ENCODE peak calls at places on chromosome 3, in four cellular contexts. One of them, this sample, is unnamed.

GRCh38 chr3:72661115-72661457 is 187.2 kb downstream of the SHQ1 start:
- DNase-seq in activated T-helper 2 cell treated with anti-CD3 and anti-CD28 coated beads, Interferon-gamma antibody, Interleukin-2, Interleukin-4, amounts not matched to agents 10 μg/mL and 5 μg/mL and 100 μg/mL, durations not matched to agents 14 hours and 24 hours and 36 hours: no peak
- DNase-seq in prostate gland: peak
- DNase-seq in SHP77: peak
- DNase-seq in this sample: no peak

GRCh38 chr3:43379343-43379742 is 93.0 kb downstream of the SNRK start:
- DNase-seq in activated T-helper 2 cell treated with anti-CD3 and anti-CD28 coated beads, Interferon-gamma antibody, Interleukin-2, Interleukin-4, amounts not matched to agents 10 μg/mL and 5 μg/mL and 100 μg/mL, durations not matched to agents 14 hours and 24 hours and 36 hours: no peak
- DNase-seq in prostate gland: no peak
- DNase-seq in SHP77: no peak
- DNase-seq in this sample: no peak

GRCh38 chr3:100910986-100911385 is 82.2 kb downstream of the ABI3BP start:
- DNase-seq in activated T-helper 2 cell treated with anti-CD3 and anti-CD28 coated beads, Interferon-gamma antibody, Interleukin-2, Interleukin-4, amounts not matched to agents 10 μg/mL and 5 μg/mL and 100 μg/mL, durations not matched to agents 14 hours and 24 hours and 36 hours: no peak
- DNase-seq in prostate gland: no peak
- DNase-seq in SHP77: no peak
- DNase-seq in this sample: no peak

GRCh38 chr3:12444582-12445468 is 39.5 kb upstream of the TSEN2 start:
- DNase-seq in activated T-helper 2 cell treated with anti-CD3 and anti-CD28 coated beads, Interferon-gamma antibody, Interleukin-2, Interleukin-4, amounts not matched to agents 10 μg/mL and 5 μg/mL and 100 μg/mL, durations not matched to agents 14 hours and 24 hours and 36 hours: no peak
- DNase-seq in prostate gland: no peak
- DNase-seq in SHP77: no peak
- DNase-seq in this sample: no peak

GRCh38 chr3:194255252-194256039 is 95.7 kb downstream of the CPN2 start:
- DNase-seq in activated T-helper 2 cell treated with anti-CD3 and anti-CD28 coated beads, Interferon-gamma antibody, Interleukin-2, Interleukin-4, amounts not matched to agents 10 μg/mL and 5 μg/mL and 100 μg/mL, durations not matched to agents 14 hours and 24 hours and 36 hours: peak
- DNase-seq in prostate gland: no peak
- DNase-seq in SHP77: peak
- DNase-seq in this sample: no peak

GRCh38 chr3:134928392-134928791 is 133.3 kb downstream of the EPHB1 start:
- DNase-seq in activated T-helper 2 cell treated with anti-CD3 and anti-CD28 coated beads, Interferon-gamma antibody, Interleukin-2, Interleukin-4, amounts not matched to agents 10 μg/mL and 5 μg/mL and 100 μg/mL, durations not matched to agents 14 hours and 24 hours and 36 hours: no peak
- DNase-seq in prostate gland: no peak
- DNase-seq in SHP77: no peak
- DNase-seq in this sample: no peak

GRCh38 chr3:9078561-9079240 is 115.4 kb upstream of the RAD18 start:
- DNase-seq in activated T-helper 2 cell treated with anti-CD3 and anti-CD28 coated beads, Interferon-gamma antibody, Interleukin-2, Interleukin-4, amounts not matched to agents 10 μg/mL and 5 μg/mL and 100 μg/mL, durations not matched to agents 14 hours and 24 hours and 36 hours: no peak
- DNase-seq in prostate gland: no peak
- DNase-seq in SHP77: no peak
- DNase-seq in this sample: no peak

GRCh38 chr3:75001330-75001729 is 386.9 kb upstream of the CNTN3 start:
- DNase-seq in activated T-helper 2 cell treated with anti-CD3 and anti-CD28 coated beads, Interferon-gamma antibody, Interleukin-2, Interleukin-4, amounts not matched to agents 10 μg/mL and 5 μg/mL and 100 μg/mL, durations not matched to agents 14 hours and 24 hours and 36 hours: no peak
- DNase-seq in prostate gland: no peak
- DNase-seq in SHP77: no peak
- DNase-seq in this sample: no peak

GRCh38 chr3:144229973-144230372 is 258.4 kb downstream of the DIPK2A start:
- DNase-seq in activated T-helper 2 cell treated with anti-CD3 and anti-CD28 coated beads, Interferon-gamma antibody, Interleukin-2, Interleukin-4, amounts not matched to agents 10 μg/mL and 5 μg/mL and 100 μg/mL, durations not matched to agents 14 hours and 24 hours and 36 hours: no peak
- DNase-seq in prostate gland: no peak
- DNase-seq in SHP77: no peak
- DNase-seq in this sample: no peak

GRCh38 chr3:112640864-112641751 is at the start of gene CCDC80:
- DNase-seq in activated T-helper 2 cell treated with anti-CD3 and anti-CD28 coated beads, Interferon-gamma antibody, Interleukin-2, Interleukin-4, amounts not matched to agents 10 μg/mL and 5 μg/mL and 100 μg/mL, durations not matched to agents 14 hours and 24 hours and 36 hours: no peak
- DNase-seq in prostate gland: no peak
- DNase-seq in SHP77: peak
- DNase-seq in this sample: no peak

GRCh38 chr3:145620002-145620401 is 541.0 kb downstream of the PLOD2 start:
- DNase-seq in activated T-helper 2 cell treated with anti-CD3 and anti-CD28 coated beads, Interferon-gamma antibody, Interleukin-2, Interleukin-4, amounts not matched to agents 10 μg/mL and 5 μg/mL and 100 μg/mL, durations not matched to agents 14 hours and 24 hours and 36 hours: no peak
- DNase-seq in prostate gland: no peak
- DNase-seq in SHP77: no peak
- DNase-seq in this sample: no peak

GRCh38 chr3:16239776-16240175 is 25.0 kb downstream of the DPH3 start:
- DNase-seq in activated T-helper 2 cell treated with anti-CD3 and anti-CD28 coated beads, Interferon-gamma antibody, Interleukin-2, Interleukin-4, amounts not matched to agents 10 μg/mL and 5 μg/mL and 100 μg/mL, durations not matched to agents 14 hours and 24 hours and 36 hours: no peak
- DNase-seq in prostate gland: no peak
- DNase-seq in SHP77: no peak
- DNase-seq in this sample: no peak

GRCh38 chr3:117141821-117142220 is 432.2 kb downstream of the TUSC7 start:
- DNase-seq in activated T-helper 2 cell treated with anti-CD3 and anti-CD28 coated beads, Interferon-gamma antibody, Interleukin-2, Interleukin-4, amounts not matched to agents 10 μg/mL and 5 μg/mL and 100 μg/mL, durations not matched to agents 14 hours and 24 hours and 36 hours: no peak
- DNase-seq in prostate gland: peak
- DNase-seq in SHP77: no peak
- DNase-seq in this sample: no peak

GRCh38 chr3:37741644-37742043 is 120.0 kb upstream of the CTDSPL start:
- DNase-seq in activated T-helper 2 cell treated with anti-CD3 and anti-CD28 coated beads, Interferon-gamma antibody, Interleukin-2, Interleukin-4, amounts not matched to agents 10 μg/mL and 5 μg/mL and 100 μg/mL, durations not matched to agents 14 hours and 24 hours and 36 hours: no peak
- DNase-seq in prostate gland: peak
- DNase-seq in SHP77: peak
- DNase-seq in this sample: no peak

GRCh38 chr3:143184098-143184497 is 64.5 kb downstream of the CHST2 start:
- DNase-seq in activated T-helper 2 cell treated with anti-CD3 and anti-CD28 coated beads, Interferon-gamma antibody, Interleukin-2, Interleukin-4, amounts not matched to agents 10 μg/mL and 5 μg/mL and 100 μg/mL, durations not matched to agents 14 hours and 24 hours and 36 hours: no peak
- DNase-seq in prostate gland: no peak
- DNase-seq in SHP77: no peak
- DNase-seq in this sample: no peak

GRCh38 chr3:187914231-187914630 is 169.0 kb upstream of the BCL6 start:
- DNase-seq in activated T-helper 2 cell treated with anti-CD3 and anti-CD28 coated beads, Interferon-gamma antibody, Interleukin-2, Interleukin-4, amounts not matched to agents 10 μg/mL and 5 μg/mL and 100 μg/mL, durations not matched to agents 14 hours and 24 hours and 36 hours: no peak
- DNase-seq in prostate gland: peak
- DNase-seq in SHP77: no peak
- DNase-seq in this sample: no peak

GRCh38 chr3:49132073-49132436 is 795 bp downstream of the LAMB2 start:
- DNase-seq in activated T-helper 2 cell treated with anti-CD3 and anti-CD28 coated beads, Interferon-gamma antibody, Interleukin-2, Interleukin-4, amounts not matched to agents 10 μg/mL and 5 μg/mL and 100 μg/mL, durations not matched to agents 14 hours and 24 hours and 36 hours: no peak
- DNase-seq in prostate gland: no peak
- DNase-seq in SHP77: no peak
- DNase-seq in this sample: no peak

GRCh38 chr3:194265505-194265892 is 85.6 kb downstream of the CPN2 start:
- DNase-seq in activated T-helper 2 cell treated with anti-CD3 and anti-CD28 coated beads, Interferon-gamma antibody, Interleukin-2, Interleukin-4, amounts not matched to agents 10 μg/mL and 5 μg/mL and 100 μg/mL, durations not matched to agents 14 hours and 24 hours and 36 hours: no peak
- DNase-seq in prostate gland: peak
- DNase-seq in SHP77: peak
- DNase-seq in this sample: no peak

GRCh38 chr3:136296960-136297359 is 46.8 kb downstream of the PCCB start:
- DNase-seq in activated T-helper 2 cell treated with anti-CD3 and anti-CD28 coated beads, Interferon-gamma antibody, Interleukin-2, Interleukin-4, amounts not matched to agents 10 μg/mL and 5 μg/mL and 100 μg/mL, durations not matched to agents 14 hours and 24 hours and 36 hours: no peak
- DNase-seq in prostate gland: no peak
- DNase-seq in SHP77: no peak
- DNase-seq in this sample: no peak

GRCh38 chr3:47283596-47284364 is 1.0 kb downstream of the KLHL18 start:
- DNase-seq in activated T-helper 2 cell treated with anti-CD3 and anti-CD28 coated beads, Interferon-gamma antibody, Interleukin-2, Interleukin-4, amounts not matched to agents 10 μg/mL and 5 μg/mL and 100 μg/mL, durations not matched to agents 14 hours and 24 hours and 36 hours: no peak
- DNase-seq in prostate gland: no peak
- DNase-seq in SHP77: peak
- DNase-seq in this sample: no peak

GRCh38 chr3:20558161-20558560 is 372.2 kb upstream of the SGO1 start:
- DNase-seq in activated T-helper 2 cell treated with anti-CD3 and anti-CD28 coated beads, Interferon-gamma antibody, Interleukin-2, Interleukin-4, amounts not matched to agents 10 μg/mL and 5 μg/mL and 100 μg/mL, durations not matched to agents 14 hours and 24 hours and 36 hours: no peak
- DNase-seq in prostate gland: no peak
- DNase-seq in SHP77: no peak
- DNase-seq in this sample: no peak

GRCh38 chr3:177123820-177124219 is 73.5 kb downstream of the TBL1XR1 start:
- DNase-seq in activated T-helper 2 cell treated with anti-CD3 and anti-CD28 coated beads, Interferon-gamma antibody, Interleukin-2, Interleukin-4, amounts not matched to agents 10 μg/mL and 5 μg/mL and 100 μg/mL, durations not matched to agents 14 hours and 24 hours and 36 hours: no peak
- DNase-seq in prostate gland: no peak
- DNase-seq in SHP77: no peak
- DNase-seq in this sample: no peak

GRCh38 chr3:61901986-61902385 is 340.6 kb downstream of the PTPRG start:
- DNase-seq in activated T-helper 2 cell treated with anti-CD3 and anti-CD28 coated beads, Interferon-gamma antibody, Interleukin-2, Interleukin-4, amounts not matched to agents 10 μg/mL and 5 μg/mL and 100 μg/mL, durations not matched to agents 14 hours and 24 hours and 36 hours: no peak
- DNase-seq in prostate gland: no peak
- DNase-seq in SHP77: no peak
- DNase-seq in this sample: no peak

GRCh38 chr3:185822957-185823279 is 1.9 kb downstream of the IGF2BP2 start:
- DNase-seq in activated T-helper 2 cell treated with anti-CD3 and anti-CD28 coated beads, Interferon-gamma antibody, Interleukin-2, Interleukin-4, amounts not matched to agents 10 μg/mL and 5 μg/mL and 100 μg/mL, durations not matched to agents 14 hours and 24 hours and 36 hours: no peak
- DNase-seq in prostate gland: no peak
- DNase-seq in SHP77: no peak
- DNase-seq in this sample: no peak

GRCh38 chr3:89368846-89369245 is 261.4 kb downstream of the EPHA3 start:
- DNase-seq in activated T-helper 2 cell treated with anti-CD3 and anti-CD28 coated beads, Interferon-gamma antibody, Interleukin-2, Interleukin-4, amounts not matched to agents 10 μg/mL and 5 μg/mL and 100 μg/mL, durations not matched to agents 14 hours and 24 hours and 36 hours: no peak
- DNase-seq in prostate gland: no peak
- DNase-seq in SHP77: no peak
- DNase-seq in this sample: no peak

GRCh38 chr3:152257246-152258074 is 11.3 kb upstream of the MBNL1 start:
- DNase-seq in activated T-helper 2 cell treated with anti-CD3 and anti-CD28 coated beads, Interferon-gamma antibody, Interleukin-2, Interleukin-4, amounts not matched to agents 10 μg/mL and 5 μg/mL and 100 μg/mL, durations not matched to agents 14 hours and 24 hours and 36 hours: no peak
- DNase-seq in prostate gland: no peak
- DNase-seq in SHP77: no peak
- DNase-seq in this sample: peak

GRCh38 chr3:46970391-46971091 is 6.0 kb downstream of the CCDC12 start:
- DNase-seq in activated T-helper 2 cell treated with anti-CD3 and anti-CD28 coated beads, Interferon-gamma antibody, Interleukin-2, Interleukin-4, amounts not matched to agents 10 μg/mL and 5 μg/mL and 100 μg/mL, durations not matched to agents 14 hours and 24 hours and 36 hours: no peak
- DNase-seq in prostate gland: no peak
- DNase-seq in SHP77: no peak
- DNase-seq in this sample: no peak

GRCh38 chr3:4821975-4822374 is 157.3 kb upstream of the BHLHE40 start:
- DNase-seq in activated T-helper 2 cell treated with anti-CD3 and anti-CD28 coated beads, Interferon-gamma antibody, Interleukin-2, Interleukin-4, amounts not matched to agents 10 μg/mL and 5 μg/mL and 100 μg/mL, durations not matched to agents 14 hours and 24 hours and 36 hours: peak
- DNase-seq in prostate gland: no peak
- DNase-seq in SHP77: no peak
- DNase-seq in this sample: peak

GRCh38 chr3:11774296-11774877 is 72.3 kb downstream of the TAMM41 start:
- DNase-seq in activated T-helper 2 cell treated with anti-CD3 and anti-CD28 coated beads, Interferon-gamma antibody, Interleukin-2, Interleukin-4, amounts not matched to agents 10 μg/mL and 5 μg/mL and 100 μg/mL, durations not matched to agents 14 hours and 24 hours and 36 hours: no peak
- DNase-seq in prostate gland: peak
- DNase-seq in SHP77: peak
- DNase-seq in this sample: no peak

GRCh38 chr3:56309465-56309864 is 158.8 kb downstream of the ERC2 start:
- DNase-seq in activated T-helper 2 cell treated with anti-CD3 and anti-CD28 coated beads, Interferon-gamma antibody, Interleukin-2, Interleukin-4, amounts not matched to agents 10 μg/mL and 5 μg/mL and 100 μg/mL, durations not matched to agents 14 hours and 24 hours and 36 hours: no peak
- DNase-seq in prostate gland: no peak
- DNase-seq in SHP77: no peak
- DNase-seq in this sample: no peak

GRCh38 chr3:18445421-18446066 is 20.4 kb upstream of the SATB1 start:
- DNase-seq in activated T-helper 2 cell treated with anti-CD3 and anti-CD28 coated beads, Interferon-gamma antibody, Interleukin-2, Interleukin-4, amounts not matched to agents 10 μg/mL and 5 μg/mL and 100 μg/mL, durations not matched to agents 14 hours and 24 hours and 36 hours: peak
- DNase-seq in prostate gland: peak
- DNase-seq in SHP77: peak
- DNase-seq in this sample: peak

GRCh38 chr3:195186041-195186709 is 84.8 kb downstream of the XXYLT1 start:
- DNase-seq in activated T-helper 2 cell treated with anti-CD3 and anti-CD28 coated beads, Interferon-gamma antibody, Interleukin-2, Interleukin-4, amounts not matched to agents 10 μg/mL and 5 μg/mL and 100 μg/mL, durations not matched to agents 14 hours and 24 hours and 36 hours: no peak
- DNase-seq in prostate gland: no peak
- DNase-seq in SHP77: no peak
- DNase-seq in this sample: no peak

This sample was measured in natural killer cell treated with Interleukin-12 subunit alpha and Interleukin-12 subunit beta and Interleukin-15 and Interleukin-18, amount 100 ng/mL, for 72 hours.